ENCODE peak calls at places on chromosomes 11 and 22, in five cellular contexts. E, C, I, U and Z are unnamed samples.

GRCh38 chr11:96016978-96017502 is 93.1 kb upstream of the MTMR2 start:
- DNase-seq in I (no peak), U (no peak), C (no peak), E (no peak), Z (no peak)

GRCh38 chr11:494761-495536 is 12.1 kb downstream of the RNH1 start:
- DNase-seq in C (no peak), U (no peak), E (no peak), I (no peak), Z (no peak)

GRCh38 chr22:45911601-45912271 is 65.2 kb downstream of the WNT7B start:
- DNase-seq in C (no peak), U (no peak), E (peak; percentile 87), I (peak; percentile 61), Z (no peak)

GRCh38 chr22:28171135-28171534 is 252.1 kb upstream of the PITPNB start:
- DNase-seq in C (no peak), U (no peak), E (no peak), I (no peak), Z (no peak)

GRCh38 chr11:22337571-22338464 is at the start of gene SLC17A6:
- DNase-seq in E (peak; percentile 59), I (peak; percentile 3), U (peak; percentile 4), C (no peak), Z (peak; percentile 13)

GRCh38 chr22:20111045-20111688 is 4.7 kb upstream of the RANBP1 start:
- DNase-seq in U (peak; percentile 67), E (peak; percentile 54), I (peak; percentile 22), C (peak; percentile 51), Z (no peak)

GRCh38 chr22:45429921-45430775 is 16.7 kb downstream of the RIBC2 start:
- DNase-seq in C (no peak), I (no peak), U (no peak), E (no peak), Z (no peak)

GRCh38 chr22:29351042-29351441 is 35.5 kb upstream of the RASL10A start:
- DNase-seq in I (no peak), U (no peak), E (no peak), C (no peak), Z (no peak)

GRCh38 chr22:46770151-46770641 is 7.7 kb downstream of the TBC1D22A start:
- DNase-seq in I (no peak), U (no peak), C (no peak), E (no peak), Z (no peak)

GRCh38 chr22:17266261-17266971 is 47.2 kb upstream of the ADA2 start:
- DNase-seq in C (no peak), U (no peak), I (no peak), E (no peak), Z (no peak)

GRCh38 chr11:106983251-106983650 is 35.0 kb downstream of the GUCY1A2 start:
- DNase-seq in E (no peak), C (no peak), I (no peak), U (no peak), Z (no peak)

GRCh38 chr22:48900327-48900597 is 927.4 kb downstream of the BRD1 start:
- DNase-seq in E (no peak), U (no peak), C (no peak), I (no peak), Z (no peak)

GRCh38 chr11:117663389-117663788 is 133.6 kb downstream of the DSCAML1 start:
- DNase-seq in U (no peak), E (no peak), C (no peak), I (no peak), Z (no peak)

GRCh38 chr11:12698049-12698448 is 23.8 kb downstream of the TEAD1 start:
- DNase-seq in C (no peak), U (peak; percentile 29), E (no peak), I (no peak), Z (no peak)

GRCh38 chr11:93031386-93031785 is 61.9 kb downstream of the MTNR1B start:
- DNase-seq in U (no peak), C (no peak), E (peak; percentile 74), I (peak; percentile 7), Z (peak; percentile 95)

GRCh38 chr11:61803889-61804647 is 11.4 kb downstream of the FEN1 start:
- DNase-seq in I (no peak), C (no peak), E (no peak), U (no peak), Z (no peak)

GRCh38 chr22:49305215-49305965 is 522.3 kb downstream of the BRD1 start:
- DNase-seq in E (peak; percentile 16), U (peak; percentile 67), I (no peak), C (peak; percentile 18), Z (no peak)

GRCh38 chr11:119590651-119591308 is 138.2 kb downstream of the NECTIN1 start:
- DNase-seq in I (no peak), C (no peak), U (no peak), E (peak; percentile 18), Z (peak; percentile 62)

GRCh38 chr22:37187552-37187890 is 526 bp downstream of the C1QTNF6 start:
- DNase-seq in U (no peak), I (peak; percentile 57), E (peak; percentile 80), C (no peak), Z (no peak)

GRCh38 chr22:17084554-17085276 is at the start of gene IL17RA:
- DNase-seq in E (peak; percentile 93), I (peak; percentile 85), U (peak; percentile 92), C (peak; percentile 66), Z (peak; percentile 49)

GRCh38 chr11:119860561-119861094 is 131.6 kb upstream of the NECTIN1 start:
- DNase-seq in E (no peak), C (no peak), U (no peak), I (no peak), Z (no peak)

GRCh38 chr22:35540600-35541253 is at the start of gene RASD2:
- DNase-seq in U (peak; percentile 31), I (peak; percentile 49), C (no peak), E (peak; percentile 68), Z (no peak)

GRCh38 chr11:64152841-64153691 is 12.8 kb downstream of the MACROD1 start:
- DNase-seq in U (peak; percentile 60), E (peak; percentile 75), I (peak; percentile 25), C (no peak), Z (no peak)

GRCh38 chr11:103683581-103683980 is 352.9 kb upstream of the DDI1 start:
- DNase-seq in C (no peak), U (no peak), I (peak; percentile 12), E (peak; percentile 55), Z (no peak)

GRCh38 chr11:33258631-33259184 is 1.5 kb downstream of the HIPK3 start:
- DNase-seq in U (peak; percentile 61), C (no peak), E (peak; percentile 64), I (peak; percentile 63), Z (no peak)

GRCh38 chr22:32904044-32904443 is 102.5 kb downstream of the TIMP3 start:
- DNase-seq in I (peak; percentile 24), U (peak; percentile 35), E (peak; percentile 66), C (peak; percentile 51), Z (no peak)

GRCh38 chr11:17479284-17480214 is 2.9 kb upstream of the ABCC8 start:
- DNase-seq in I (no peak), C (peak; percentile 49), U (no peak), E (peak; percentile 19), Z (no peak)

GRCh38 chr11:126327280-126328000 is 23.6 kb downstream of the DCPS start:
- DNase-seq in E (no peak), C (no peak), I (no peak), U (no peak), Z (no peak)

GRCh38 chr22:22883090-22883727 is 4.4 kb upstream of the IGLL5 start:
- DNase-seq in E (no peak), U (no peak), C (no peak), I (no peak), Z (no peak)
- H3K4me3 ChIP-seq in E (no peak overlapping the region), U (no peak overlapping the region), C (no peak overlapping the region), I (no peak overlapping the region), Z (no peak overlapping the region)

GRCh38 chr11:36452231-36452630 is 57.8 kb downstream of the TRAF6 start:
- DNase-seq in C (no peak), E (peak; percentile 52), U (no peak), I (peak; percentile 84), Z (peak; percentile 56)
- H3K4me3 ChIP-seq in C (no peak overlapping the region), E (no peak overlapping the region), U (no peak overlapping the region), I (no peak overlapping the region), Z (no peak overlapping the region)

GRCh38 chr22:38845368-38845740 is 1.5 kb upstream of the NPTXR start:
- DNase-seq in E (no peak), U (no peak), I (no peak), C (no peak), Z (no peak)
- H3K4me3 ChIP-seq in E (no peak overlapping the region), U (no peak overlapping the region), I (no peak overlapping the region), C (no peak overlapping the region), Z (no peak overlapping the region)

GRCh38 chr22:44037519-44038370 is 13.6 kb downstream of the PARVB start:
- DNase-seq in C (peak; percentile 69), E (peak; percentile 98), U (no peak), I (peak; percentile 93), Z (peak; percentile 75)
- H3K4me3 ChIP-seq in C (no peak overlapping the region), E (peak overlapping the region; percentile 58), U (no peak overlapping the region), I (peak overlapping the region; percentile 27), Z (no peak overlapping the region)

GRCh38 chr11:115558635-115559034 is 54.4 kb upstream of the CADM1 start:
- DNase-seq in I (no peak), C (no peak), U (no peak), E (no peak), Z (no peak)
- H3K4me3 ChIP-seq in I (no peak overlapping the region), C (no peak overlapping the region), U (no peak overlapping the region), E (no peak overlapping the region), Z (no peak overlapping the region)

GRCh38 chr11:2416765-2417164 is 16.2 kb downstream of the TSSC4 start:
- DNase-seq in U (no peak), C (no peak), E (no peak), I (no peak), Z (no peak)

GRCh38 chr11:2420502-2421225 is 20.1 kb downstream of the TSSC4 start:
- DNase-seq in U (peak; percentile 77), E (peak; percentile 85), I (peak; percentile 55), C (peak; percentile 40), Z (peak; percentile 26)

GRCh38 chr11:2419638-2420501 is 19.3 kb downstream of the TSSC4 start:
- DNase-seq in U (peak; percentile 79), C (peak; percentile 52), E (peak; percentile 89), I (peak; percentile 76), Z (peak; percentile 49)

GRCh38 chr11:2417856-2418705 is 17.5 kb downstream of the TSSC4 start:
- DNase-seq in I (no peak), C (no peak), E (no peak), U (no peak), Z (no peak)

GRCh38 chr11:2418961-2419360 is 18.4 kb downstream of the TSSC4 start:
- DNase-seq in I (no peak), C (no peak), U (no peak), E (no peak), Z (no peak)
- H3K4me3 ChIP-seq in I (no peak overlapping the region), C (no peak overlapping the region), U (no peak overlapping the region), E (no peak overlapping the region), Z (no peak overlapping the region)

DNA sequence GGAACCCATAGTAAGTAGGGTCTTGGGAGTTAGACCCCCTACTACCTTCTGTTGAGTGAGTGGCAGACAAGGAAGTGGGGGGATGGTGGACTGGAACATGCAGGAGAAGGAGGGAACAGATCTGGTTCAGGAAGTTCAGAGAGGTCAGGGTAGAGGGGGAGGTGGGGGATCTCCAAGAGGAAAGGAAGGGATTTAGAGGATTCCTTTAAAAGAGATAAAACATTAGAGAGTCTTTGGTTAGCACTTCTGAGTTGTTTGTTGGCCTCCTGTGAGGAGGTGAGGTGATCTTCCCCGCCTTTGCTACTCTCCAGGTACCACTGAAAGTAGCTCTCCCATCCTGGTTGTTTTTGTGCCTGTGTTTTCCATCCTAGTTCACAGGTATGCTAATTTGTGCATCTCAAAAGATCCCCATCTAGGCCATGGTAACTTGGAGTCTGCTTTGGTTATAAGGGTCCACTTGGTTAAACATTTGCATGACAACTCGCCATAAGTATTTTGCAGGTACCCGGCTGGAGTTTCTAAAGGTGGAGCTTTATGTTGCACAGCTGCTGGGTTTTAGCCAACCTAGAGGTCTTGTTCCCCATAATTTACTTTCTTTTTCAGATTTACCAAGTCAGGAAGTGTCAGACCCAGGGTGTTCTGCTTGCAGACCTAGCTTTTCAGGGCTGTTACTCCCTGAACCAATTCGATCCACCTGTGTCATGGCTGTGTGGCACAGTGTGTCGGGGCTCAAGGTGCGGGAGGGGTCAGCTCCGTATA is 79.3 kb upstream of the SORL1 start:
- DNase-seq in E (no peak), U (peak; percentile 90), I (no peak), C (no peak), Z (no peak)
- H3K4me3 ChIP-seq in E (no peak overlapping the region), U (peak overlapping the region; percentile 49), I (no peak overlapping the region), C (no peak overlapping the region), Z (no peak overlapping the region)